ENCODE peak calls at places on chromosomes 5 and 9, in six cellular contexts. H is IMR-90, S is H9, Q is mesenchymal stem cell, G is H1, W is trophoblast cell. D is an unnamed sample.

GRCh38 chr5:76476639-76477038 is 73.6 kb downstream of the IQGAP2 start:
- DNase-seq in H (no peak), S (no peak), Q (no peak), G (no peak), W (no peak), D (no peak)

GRCh38 chr5:100690036-100690560 is 154.9 kb downstream of the FAM174A start:
- DNase-seq in H (peak; percentile 10), S (no peak), Q (peak; percentile 32), G (no peak), W (peak; percentile 91), D (no peak)

GRCh38 chr5:113142186-113142585 is 165.6 kb downstream of the DCP2 start:
- DNase-seq in H (no peak), S (no peak), Q (no peak), G (no peak), W (no peak), D (no peak)

GRCh38 chr9:32627394-32627954 is 8.0 kb downstream of the TAF1L start:
- DNase-seq in H (no peak), S (no peak), Q (no peak), G (no peak), W (peak; percentile 59), D (no peak)

GRCh38 chr9:12935714-12936113 is 160.9 kb downstream of the LURAP1L start:
- DNase-seq in H (peak; percentile 66), S (no peak), Q (peak; percentile 32), G (no peak), W (no peak), D (no peak)

GRCh38 chr5:53478411-53479044 is 1.9 kb upstream of the FST start:
- DNase-seq in H (peak; percentile 63), S (peak; percentile 76), Q (peak; percentile 76), G (no peak), W (peak; percentile 74), D (peak; percentile 78)

GRCh38 chr5:96595300-96596090 is 66.7 kb upstream of the CAST start:
- DNase-seq in H (no peak), S (peak; percentile 45), Q (no peak), G (no peak), W (peak; percentile 54), D (no peak)

GRCh38 chr5:26669523-26669922 is 368.9 kb downstream of the CDH9 start:
- DNase-seq in H (no peak), S (no peak), Q (no peak), G (no peak), W (no peak), D (no peak)

GRCh38 chr9:115353681-115354080 is 235.7 kb upstream of the TNC start:
- DNase-seq in H (peak; percentile 6), S (no peak), Q (no peak), G (no peak), W (no peak), D (no peak)

GRCh38 chr5:176629853-176630680 is at the start of the genes EIF4E1B and SNCB:
- DNase-seq in H (no peak), S (peak; percentile 71), Q (peak; percentile 58), G (no peak), W (no peak), D (peak; percentile 60)

GRCh38 chr5:123916331-123917121 is 404.5 kb downstream of the CSNK1G3 start:
- DNase-seq in H (peak; percentile 65), S (no peak), Q (peak; percentile 82), G (no peak), W (peak; percentile 45), D (no peak)

GRCh38 chr5:138699482-138699881 is 53.7 kb upstream of the CTNNA1 start:
- DNase-seq in H (no peak), S (no peak), Q (no peak), G (no peak), W (no peak), D (no peak)

GRCh38 chr5:2659071-2659470 is 92.4 kb downstream of the IRX2 start:
- DNase-seq in H (no peak), S (no peak), Q (no peak), G (no peak), W (peak; percentile 41), D (no peak)

GRCh38 chr9:131320031-131320685 is 30.6 kb downstream of the PLPP7 start:
- DNase-seq in H (no peak), S (no peak), Q (no peak), G (no peak), W (peak; percentile 87), D (no peak)

GRCh38 chr5:157219491-157220271 is 39.0 kb downstream of the ITK start:
- DNase-seq in H (no peak), S (no peak), Q (no peak), G (no peak), W (no peak), D (no peak)

GRCh38 chr5:41148448-41148847 is 64.9 kb downstream of the C6 start:
- DNase-seq in H (no peak), S (no peak), Q (no peak), G (no peak), W (no peak), D (no peak)

GRCh38 chr9:122777935-122778671 is 10.6 kb upstream of the OR5C1 start:
- DNase-seq in H (peak; percentile 79), S (no peak), Q (peak; percentile 81), G (no peak), W (peak; percentile 96), D (no peak)

GRCh38 chr9:893843-894420 is 52.4 kb downstream of the DMRT1 start:
- DNase-seq in H (peak; percentile 49), S (peak; percentile 62), Q (peak; percentile 8), G (peak; percentile 10), W (peak; percentile 80), D (peak; percentile 49)

GRCh38 chr9:75432888-75433287 is 344.6 kb downstream of the OSTF1 start:
- DNase-seq in H (no peak), S (no peak), Q (no peak), G (no peak), W (no peak), D (no peak)

GRCh38 chr9:77420641-77421040 is 227.5 kb downstream of the GNA14 start:
- DNase-seq in H (no peak), S (no peak), Q (no peak), G (no peak), W (no peak), D (no peak)

GRCh38 chr5:158543539-158544387 is 556.0 kb downstream of the EBF1 start:
- DNase-seq in H (peak; percentile 8), S (no peak), Q (peak; percentile 29), G (no peak), W (no peak), D (no peak)

GRCh38 chr9:33143241-33143642 is 23.9 kb downstream of the B4GALT1 start:
- DNase-seq in H (peak; percentile 80), S (no peak), Q (peak; percentile 92), G (no peak), W (peak; percentile 99), D (no peak)

GRCh38 chr5:5141625-5142527 is 1.7 kb downstream of the ADAMTS16 start:
- DNase-seq in H (peak; percentile 51), S (no peak), Q (peak; percentile 61), G (no peak), W (peak; percentile 89), D (peak; percentile 68)

GRCh38 chr5:151150484-151151262 is 6.9 kb downstream of the ANXA6 start:
- DNase-seq in H (peak; percentile 47), S (no peak), Q (peak; percentile 85), G (no peak), W (no peak), D (no peak)

GRCh38 chr9:115013998-115014397 is 83.6 kb upstream of the TNFSF8 start:
- DNase-seq in H (peak; percentile 82), S (peak; percentile 63), Q (peak; percentile 78), G (peak; percentile 27), W (peak; percentile 83), D (peak; percentile 57)

GRCh38 chr9:8868632-8869031 is 1069.1 kb upstream of the DMAC1 start:
- DNase-seq in H (no peak), S (no peak), Q (no peak), G (no peak), W (no peak), D (no peak)

GRCh38 chr5:39399135-39400036 is 25.4 kb downstream of the DAB2 start:
- DNase-seq in H (peak; percentile 98), S (no peak), Q (peak; percentile 98), G (no peak), W (peak; percentile 89), D (no peak)

GRCh38 chr9:134814598-134815215 is 65.9 kb upstream of the FCN2 start:
- DNase-seq in H (peak; percentile 67), S (no peak), Q (no peak), G (no peak), W (peak; percentile 59), D (no peak)

GRCh38 chr5:136066705-136067271 is 38.0 kb downstream of the TGFBI start:
- DNase-seq in H (peak; percentile 77), S (peak; percentile 27), Q (peak; percentile 83), G (no peak), W (no peak), D (no peak)

GRCh38 chr9:101117091-101117490 is 88.6 kb downstream of the PLPPR1 start:
- DNase-seq in H (no peak), S (no peak), Q (no peak), G (no peak), W (peak; percentile 2), D (no peak)

GRCh38 chr9:21831841-21832509 is 29.5 kb downstream of the MTAP start:
- DNase-seq in H (peak; percentile 98), S (no peak), Q (peak; percentile 100), G (no peak), W (peak; percentile 73), D (no peak)

GRCh38 chr9:134488251-134488900 is 153.2 kb upstream of the COL5A1 start:
- DNase-seq in H (no peak), S (no peak), Q (no peak), G (no peak), W (peak; percentile 56), D (no peak)

GRCh38 chr9:113151696-113152630 is 1.2 kb downstream of the SLC31A2 start:
- DNase-seq in H (no peak), S (no peak), Q (no peak), G (no peak), W (peak; percentile 19), D (no peak)

DNA sequence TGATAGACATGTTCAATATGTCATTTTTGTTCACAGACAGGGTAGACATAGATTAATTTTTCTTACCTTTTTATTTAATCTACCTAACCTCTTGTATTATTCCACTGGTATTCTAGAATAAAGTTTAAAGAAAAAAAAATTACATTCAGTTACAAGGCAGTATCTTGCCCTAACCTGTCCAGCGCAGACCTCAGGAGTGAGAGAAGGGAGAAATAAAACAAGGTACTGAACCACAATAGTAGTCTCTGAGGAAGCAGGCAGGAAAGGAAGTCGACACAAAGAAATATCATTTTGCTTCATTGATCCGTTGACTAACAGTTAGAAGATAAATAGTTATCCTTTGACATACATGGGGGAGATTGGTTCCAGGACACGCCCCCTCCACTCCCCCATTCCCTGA is 12.5 kb upstream of the ADAMTSL1 start:
- DNase-seq in H (no peak), S (no peak), Q (no peak), G (no peak), W (no peak), D (no peak)
- H4K91ac ChIP-seq in H (no peak overlapping the region), S (no peak overlapping the region), Q (no peak overlapping the region), G (no peak overlapping the region), W (no peak overlapping the region), D (no peak overlapping the region)

GRCh38 chr9:116928884-116929283 is 241.8 kb downstream of the TRIM32 start:
- DNase-seq in H (no peak), S (peak; percentile 68), Q (no peak), G (peak; percentile 71), W (no peak), D (no peak)
- H4K91ac ChIP-seq in H (no peak overlapping the region), S (no peak overlapping the region), Q (no peak overlapping the region), G (peak overlapping the region; percentile 86), W (no peak overlapping the region), D (no peak overlapping the region)

GRCh38 chr5:14996997-14997396 is 125.4 kb upstream of the ANKH start:
- DNase-seq in H (no peak), S (no peak), Q (no peak), G (no peak), W (peak; percentile 25), D (no peak)
- H4K91ac ChIP-seq in H (no peak overlapping the region), S (no peak overlapping the region), Q (no peak overlapping the region), G (no peak overlapping the region), W (no peak overlapping the region), D (no peak overlapping the region)

GRCh38 chr5:80790698-80791097 is 135.9 kb upstream of the DHFR start:
- DNase-seq in H (no peak), S (no peak), Q (no peak), G (no peak), W (no peak), D (no peak)
- H4K91ac ChIP-seq in H (no peak overlapping the region), S (no peak overlapping the region), Q (no peak overlapping the region), G (no peak overlapping the region), W (no peak overlapping the region), D (no peak overlapping the region)

D was measured in neuronal stem cell.